ENCODE peak calls at places on chromosomes 11 and 22, in five cellular contexts. T, R, G, H and J are unnamed samples.

GRCh38 chr11:46512261-46512881 is 81.5 kb downstream of the AMBRA1 start:
- DNase-seq in T (no peak), H (no peak), R (no peak), G (no peak), J (no peak)

GRCh38 chr11:129590030-129590752 is 214.5 kb downstream of the BARX2 start:
- DNase-seq in H (no peak), T (no peak), R (no peak), G (peak; percentile 20), J (no peak)

GRCh38 chr11:86515297-86516094 is 140.8 kb downstream of the CCDC81 start:
- DNase-seq in H (peak; percentile 56), R (peak; percentile 55), G (peak; percentile 86), T (no peak), J (no peak)

GRCh38 chr11:110774138-110775014 is 62.1 kb upstream of the ARHGAP20 start:
- DNase-seq in G (no peak), R (no peak), T (no peak), H (no peak), J (no peak)

GRCh38 chr11:68271023-68271780 is 571 bp downstream of the C11orf24 start:
- DNase-seq in G (peak; percentile 63), R (peak; percentile 61), T (peak; percentile 94), H (peak; percentile 51), J (peak; percentile 60)

GRCh38 chr11:62195945-62196344 is 5.9 kb downstream of the SCGB1D1 start:
- DNase-seq in T (no peak), G (no peak), H (no peak), R (no peak), J (no peak)

GRCh38 chr11:134536677-134537076 is 124.6 kb upstream of the B3GAT1 start:
- DNase-seq in T (no peak), R (no peak), G (no peak), H (no peak), J (no peak)

GRCh38 chr11:60924110-60924905 is at the start of gene TMEM132A:
- DNase-seq in R (no peak), G (peak; percentile 56), H (peak; percentile 65), T (peak; percentile 93), J (peak; percentile 97)

GRCh38 chr11:30984442-30984816 is 385.1 kb downstream of the DCDC1 start:
- DNase-seq in T (peak; percentile 25), G (peak; percentile 12), R (no peak), H (no peak), J (no peak)

GRCh38 chr11:13327421-13327820 is 49.8 kb downstream of the BMAL1 start:
- DNase-seq in R (no peak), T (no peak), H (no peak), G (no peak), J (no peak)

GRCh38 chr11:95089620-95090542 is at the start of gene ENDOD1:
- DNase-seq in G (peak; percentile 70), H (peak; percentile 73), R (no peak), T (peak; percentile 45), J (peak; percentile 39)

DNA sequence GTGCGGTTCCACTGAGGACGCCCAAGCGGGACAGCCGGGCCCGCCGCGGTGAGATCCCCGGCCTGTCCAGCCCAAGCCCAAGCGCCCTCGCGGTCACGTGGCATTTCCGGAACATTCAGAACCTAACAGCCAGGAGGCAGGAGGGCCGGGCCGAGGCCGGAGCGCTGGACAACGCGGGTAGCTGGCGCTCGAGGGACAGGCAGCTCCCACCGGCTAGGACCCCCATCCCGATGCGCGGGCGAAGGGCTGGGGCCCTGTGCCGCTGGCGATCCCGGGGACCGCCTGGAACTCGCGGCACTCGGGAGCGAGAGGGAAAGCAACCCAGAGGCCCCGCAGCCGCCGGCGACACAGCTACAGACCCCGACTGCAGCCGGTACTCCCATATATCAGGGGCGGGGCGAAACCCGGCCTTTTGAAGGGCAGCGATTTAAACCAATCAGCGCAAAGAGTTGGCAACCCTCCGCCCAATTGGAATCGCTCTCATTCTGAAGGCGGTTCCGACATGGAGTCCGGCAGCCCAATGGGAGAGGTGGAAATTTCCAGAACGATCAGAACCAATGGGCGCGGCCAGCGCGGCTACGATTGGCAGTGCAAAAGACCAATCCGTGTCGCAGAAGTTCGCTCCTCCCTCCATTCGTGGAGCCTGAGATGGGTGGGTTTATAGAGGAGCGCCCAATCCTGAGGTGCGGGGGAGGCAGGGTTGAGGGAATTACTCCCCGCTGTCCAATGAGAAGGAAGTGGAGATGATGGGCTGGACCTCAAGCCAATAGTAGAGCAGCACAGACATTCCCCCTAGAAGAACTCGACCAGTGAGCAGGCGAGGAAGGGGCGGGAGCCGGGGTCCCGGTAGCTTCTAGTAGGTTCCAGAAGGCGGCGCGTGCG is at the start of gene STIP1:
- DNase-seq in T (peak; percentile 99), R (peak; percentile 100), G (peak; percentile 100), H (peak; percentile 100), J (peak; percentile 88)
- TF ChIP-seq CTCF in T (no peak), R (peak; percentile 52), G (peak; percentile 70), H (peak; percentile 56), J (no peak)

GRCh38 chr11:114180301-114181055 is 115.7 kb upstream of the NNMT start:
- DNase-seq in T (no peak), G (peak; percentile 44), R (no peak), H (peak; percentile 62), J (no peak)
- TF ChIP-seq CTCF in T (no peak), G (peak; percentile 70), R (peak; percentile 38), H (peak; percentile 54), J (peak; percentile 40)

GRCh38 chr11:114762437-114762836 is 84.1 kb downstream of the NXPE2 start:
- DNase-seq in H (peak; percentile 44), G (peak; percentile 30), T (peak; percentile 15), R (peak; percentile 23), J (no peak)
- TF ChIP-seq CTCF in H (peak; percentile 56), G (peak; percentile 67), T (peak; percentile 50), R (peak; percentile 84), J (peak; percentile 77)

GRCh38 chr22:38501797-38502672 is 4.1 kb downstream of the DDX17 start:
- DNase-seq in H (no peak), R (no peak), G (no peak), T (no peak), J (no peak)

GRCh38 chr22:38503021-38503420 is 3.1 kb downstream of the DDX17 start:
- DNase-seq in H (no peak), G (no peak), T (no peak), R (no peak), J (no peak)

GRCh38 chr22:38505595-38506117 is 455 bp downstream of the DDX17 start:
- DNase-seq in R (no peak), H (peak; percentile 72), G (no peak), T (peak; percentile 20), J (no peak)

GRCh38 chr22:38504731-38505594 is 1.1 kb downstream of the DDX17 start:
- DNase-seq in G (peak; percentile 32), T (no peak), R (no peak), H (peak; percentile 55), J (no peak)

DNA sequence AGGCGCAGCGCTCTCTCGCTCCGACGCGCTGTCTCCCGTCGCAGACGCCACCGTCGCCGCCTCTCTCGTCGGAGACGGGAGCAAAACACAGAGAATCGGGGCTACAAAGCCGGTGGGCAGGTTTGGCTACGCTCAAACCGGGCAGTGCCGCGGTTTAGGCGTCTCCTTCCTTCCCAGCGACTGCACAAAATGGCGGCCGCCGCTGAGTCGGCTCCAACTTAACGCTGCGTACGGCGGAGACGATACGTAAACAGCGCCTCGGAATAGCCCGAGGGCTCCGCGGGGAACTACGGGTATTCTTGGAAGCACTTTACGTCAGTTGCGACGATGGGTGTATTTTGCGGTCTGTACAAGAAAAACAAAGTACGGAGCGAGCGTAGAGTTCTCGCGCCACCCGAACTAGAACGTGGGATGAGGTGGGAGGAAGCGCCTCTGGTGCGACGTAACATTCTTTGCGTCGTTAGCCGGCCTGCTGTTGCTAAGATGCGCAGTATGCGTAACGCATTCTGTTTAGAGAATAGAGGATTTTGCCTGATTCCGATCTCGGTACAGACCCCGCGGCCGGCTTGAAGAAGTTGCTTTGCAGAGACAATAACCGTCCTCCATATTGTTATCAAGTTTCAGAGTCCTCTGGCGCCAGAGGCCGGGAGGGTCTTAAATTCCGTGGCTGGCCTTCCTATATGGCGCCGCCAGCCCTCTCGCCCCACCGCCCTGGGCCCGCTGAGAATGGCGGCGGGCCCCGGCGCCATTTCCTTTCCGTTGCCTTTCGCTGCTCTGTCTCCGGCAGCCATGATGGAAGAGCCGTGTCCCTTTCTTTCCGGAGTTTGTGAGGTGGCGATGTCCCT is at the start of gene DDX17:
- DNase-seq in R (peak; percentile 88), G (peak; percentile 92), T (peak; percentile 85), H (peak; percentile 96), J (peak; percentile 37)
- TF ChIP-seq CTCF in R (no peak), G (no peak), T (no peak), H (no peak), J (no peak)

DNA sequence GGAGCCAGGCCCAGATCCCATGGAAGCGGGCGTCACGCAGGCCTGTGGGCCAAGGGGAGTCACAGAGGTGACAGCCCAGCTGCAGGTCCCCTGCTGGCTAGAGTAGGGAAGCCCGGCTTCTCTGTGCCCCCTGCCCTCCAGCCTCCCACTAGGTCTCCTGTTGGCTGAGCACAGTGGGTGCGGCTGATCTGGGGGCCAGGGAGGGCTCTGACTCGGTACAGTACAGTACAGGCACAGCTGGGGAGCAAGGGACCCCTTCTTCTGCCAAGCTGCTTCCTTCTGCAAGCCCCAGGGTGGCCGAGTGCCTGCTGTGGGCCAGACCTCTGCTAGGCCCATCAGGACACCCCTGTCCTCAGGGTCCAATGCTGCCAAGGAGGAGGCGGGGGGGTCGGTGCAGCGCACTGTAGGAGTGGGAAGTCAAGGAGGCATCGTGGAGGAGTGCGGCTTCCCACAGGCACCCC is 10.1 kb downstream of the SUSD2 start:
- DNase-seq in G (no peak), H (no peak), T (no peak), R (no peak), J (no peak)
- TF ChIP-seq CTCF in G (no peak), H (no peak), T (no peak), R (no peak), J (no peak)

DNA sequence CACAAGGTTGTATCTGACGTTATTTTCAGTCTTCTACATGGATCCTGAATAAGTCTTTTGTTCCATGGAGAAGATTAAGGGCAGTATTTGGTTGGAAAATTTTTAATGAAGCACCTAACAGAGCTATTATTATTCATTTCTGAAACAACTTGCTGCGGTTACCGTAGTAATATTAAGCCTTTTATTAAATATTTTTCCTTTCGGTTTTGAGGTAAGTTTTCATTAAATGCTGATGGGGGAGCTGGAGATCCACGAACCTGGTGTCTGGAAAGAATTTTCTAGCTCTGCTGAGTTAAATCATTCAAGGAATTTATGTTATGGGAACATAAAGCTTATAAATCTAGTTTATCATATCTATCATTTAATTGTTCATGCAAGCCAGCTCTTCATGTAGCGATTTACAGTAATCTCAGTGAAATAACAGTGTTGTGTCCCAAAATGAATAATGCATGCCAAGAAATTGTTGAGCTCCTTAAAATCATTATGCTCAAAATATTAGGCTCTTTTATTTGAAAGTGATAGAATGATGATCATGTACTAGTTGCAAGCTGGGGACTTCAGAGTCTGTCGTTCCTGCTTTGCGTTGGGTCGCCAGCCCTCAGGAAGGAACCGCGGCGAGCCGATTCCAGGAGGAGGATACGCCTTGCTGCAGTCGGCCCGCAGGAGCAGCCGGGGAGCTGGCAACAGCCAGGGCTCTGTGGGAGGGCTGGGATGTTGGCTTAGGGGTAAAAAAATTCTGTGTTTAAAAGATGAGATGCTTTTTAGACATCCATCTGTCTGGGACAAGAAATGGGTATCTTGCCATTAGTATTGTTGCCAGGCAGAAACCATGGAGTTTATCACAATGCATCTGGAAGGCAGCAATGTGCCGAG is 83.1 kb downstream of the TBC1D22A start:
- DNase-seq in R (no peak), H (no peak), T (no peak), G (no peak), J (no peak)
- TF ChIP-seq CTCF in R (peak; percentile 66), H (peak; percentile 59), T (peak; percentile 28), G (no peak), J (peak; percentile 10)